ENCODE peak calls at places on chromosome 4, in nine cellular contexts. G is IMR-90, H is spleen, M is A549, J is lower leg skin, S is adrenal gland, T is Peyer's patch, I is thyroid gland, Y is stomach. D is an unnamed sample.

GRCh38 chr4:102438873-102439614 is 62.1 kb upstream of the NFKB1 start:
- DNase-seq in G (peak), H (no peak), M (peak), J (no peak), S (peak), T (no peak), I (no peak), Y (no peak), D (no peak)

GRCh38 chr4:13616597-13616996 is 10.9 kb downstream of the BOD1L1 start:
- DNase-seq in G (no peak), H (no peak), M (no peak), J (no peak), S (no peak), T (no peak), I (no peak), Y (no peak), D (no peak)

GRCh38 chr4:146095867-146096266 is 79.7 kb upstream of the LSM6 start:
- DNase-seq in G (no peak), H (no peak), M (no peak), J (no peak), S (no peak), T (no peak), I (no peak), Y (no peak), D (no peak)

GRCh38 chr4:26568446-26568994 is 15.4 kb upstream of the TBC1D19 start:
- DNase-seq in G (peak), H (no peak), M (no peak), J (no peak), S (no peak), T (no peak), I (no peak), Y (no peak), D (no peak)

GRCh38 chr4:5473125-5473524 is 235.2 kb downstream of the EVC2 start:
- DNase-seq in G (no peak), H (peak), M (no peak), J (peak), S (no peak), T (no peak), I (no peak), Y (no peak), D (no peak)

GRCh38 chr4:95289028-95289634 is 259.6 kb downstream of the UNC5C start:
- DNase-seq in G (peak), H (no peak), M (no peak), J (no peak), S (no peak), T (no peak), I (no peak), Y (no peak), D (no peak)

GRCh38 chr4:54626113-54626512 is 31.6 kb upstream of the KIT start:
- DNase-seq in G (no peak), H (no peak), M (no peak), J (no peak), S (peak), T (no peak), I (peak), Y (peak), D (peak)

GRCh38 chr4:25154594-25155265 is 5.5 kb downstream of the SEPSECS start:
- DNase-seq in G (no peak), H (no peak), M (no peak), J (no peak), S (no peak), T (no peak), I (no peak), Y (peak), D (no peak)

GRCh38 chr4:169283114-169283509 is 12.4 kb upstream of the SH3RF1 start:
- DNase-seq in G (peak), H (no peak), M (peak), J (no peak), S (no peak), T (no peak), I (no peak), Y (no peak), D (no peak)

GRCh38 chr4:1675136-1675801 is 8.8 kb downstream of the FAM53A start:
- DNase-seq in G (no peak), H (peak), M (no peak), J (no peak), S (no peak), T (no peak), I (no peak), Y (no peak), D (no peak)

GRCh38 chr4:185711764-185712163 is 100.2 kb downstream of the SORBS2 start:
- DNase-seq in G (peak), H (no peak), M (no peak), J (no peak), S (no peak), T (no peak), I (no peak), Y (no peak), D (no peak)

GRCh38 chr4:182492456-182492855 is 249.3 kb downstream of the TENM3 start:
- DNase-seq in G (peak), H (no peak), M (no peak), J (no peak), S (no peak), T (no peak), I (no peak), Y (no peak), D (no peak)

GRCh38 chr4:153759407-153760226 is at the start of gene RNF175:
- DNase-seq in G (no peak), H (peak), M (no peak), J (no peak), S (no peak), T (no peak), I (no peak), Y (no peak), D (no peak)

GRCh38 chr4:137370206-137370633 is 162.1 kb downstream of the PCDH18 start:
- DNase-seq in G (peak), H (no peak), M (no peak), J (no peak), S (no peak), T (no peak), I (no peak), Y (no peak), D (no peak)

GRCh38 chr4:93605163-93605562 is 223.4 kb upstream of the ATOH1 start:
- DNase-seq in G (no peak), H (no peak), M (no peak), J (no peak), S (no peak), T (no peak), I (no peak), Y (no peak), D (no peak)

GRCh38 chr4:16197842-16198241 is 28.4 kb downstream of the TAPT1 start:
- DNase-seq in G (no peak), H (no peak), M (no peak), J (no peak), S (no peak), T (no peak), I (no peak), Y (no peak), D (no peak)

GRCh38 chr4:77931452-77932135 is 69.0 kb downstream of the MRPL1 start:
- DNase-seq in G (peak), H (no peak), M (no peak), J (no peak), S (no peak), T (no peak), I (no peak), Y (no peak), D (no peak)

GRCh38 chr4:103429283-103429682 is 231.1 kb upstream of the CENPE start:
- DNase-seq in G (no peak), H (no peak), M (no peak), J (no peak), S (no peak), T (no peak), I (no peak), Y (no peak), D (peak)

GRCh38 chr4:56787380-56787779 is 34.1 kb downstream of the SPINK2 start:
- DNase-seq in G (no peak), H (no peak), M (no peak), J (no peak), S (no peak), T (no peak), I (no peak), Y (no peak), D (peak)

GRCh38 chr4:174757736-174758135 is 71.3 kb downstream of the GLRA3 start:
- DNase-seq in G (no peak), H (no peak), M (no peak), J (no peak), S (no peak), T (no peak), I (no peak), Y (no peak), D (no peak)

GRCh38 chr4:55183926-55184599 is 58.7 kb upstream of the KDR start:
- DNase-seq in G (peak), H (no peak), M (peak), J (no peak), S (no peak), T (no peak), I (no peak), Y (peak), D (no peak)

GRCh38 chr4:185566425-185566824 is 31.1 kb upstream of the PDLIM3 start:
- DNase-seq in G (no peak), H (no peak), M (no peak), J (peak), S (no peak), T (no peak), I (no peak), Y (no peak), D (no peak)

GRCh38 chr4:37473807-37474206 is 212.4 kb downstream of the RELL1 start:
- DNase-seq in G (no peak), H (no peak), M (no peak), J (no peak), S (no peak), T (no peak), I (no peak), Y (no peak), D (no peak)

GRCh38 chr4:86974481-86975050 is 39.8 kb downstream of the AFF1 start:
- DNase-seq in G (no peak), H (no peak), M (no peak), J (no peak), S (no peak), T (no peak), I (no peak), Y (no peak), D (no peak)

GRCh38 chr4:165684177-165684870 is 188.7 kb upstream of the TLL1 start:
- DNase-seq in G (no peak), H (no peak), M (no peak), J (no peak), S (no peak), T (no peak), I (no peak), Y (no peak), D (no peak)

GRCh38 chr4:168636506-168637176 is 139.8 kb downstream of the PALLD start:
- DNase-seq in G (peak), H (no peak), M (no peak), J (peak), S (no peak), T (no peak), I (peak), Y (no peak), D (no peak)

GRCh38 chr4:158065176-158065575 is 107.6 kb downstream of the GASK1B start:
- DNase-seq in G (no peak), H (no peak), M (no peak), J (no peak), S (no peak), T (no peak), I (no peak), Y (no peak), D (no peak)

GRCh38 chr4:137819964-137820383 is 287.7 kb upstream of the PCDH18 start:
- DNase-seq in G (peak), H (no peak), M (peak), J (no peak), S (no peak), T (no peak), I (peak), Y (no peak), D (peak)

GRCh38 chr4:3476936-3477749 is 14.0 kb downstream of the DOK7 start:
- DNase-seq in G (no peak), H (no peak), M (no peak), J (no peak), S (no peak), T (no peak), I (peak), Y (no peak), D (no peak)

GRCh38 chr4:141301216-141301615 is 80.5 kb downstream of the ZNF330 start:
- DNase-seq in G (no peak), H (no peak), M (no peak), J (no peak), S (no peak), T (no peak), I (no peak), Y (no peak), D (no peak)

GRCh38 chr4:7193040-7193958 is 961 bp downstream of the SORCS2 start:
- DNase-seq in G (no peak), H (peak), M (no peak), J (peak), S (no peak), T (no peak), I (peak), Y (no peak), D (peak)

GRCh38 chr4:8818063-8818881 is 53.4 kb downstream of the HMX1 start:
- DNase-seq in G (no peak), H (peak), M (no peak), J (peak), S (peak), T (no peak), I (no peak), Y (peak), D (peak)

GRCh38 chr4:54902261-54902660 is 223.1 kb downstream of the KDR start:
- DNase-seq in G (peak), H (no peak), M (no peak), J (no peak), S (no peak), T (no peak), I (peak), Y (no peak), D (no peak)

DNA sequence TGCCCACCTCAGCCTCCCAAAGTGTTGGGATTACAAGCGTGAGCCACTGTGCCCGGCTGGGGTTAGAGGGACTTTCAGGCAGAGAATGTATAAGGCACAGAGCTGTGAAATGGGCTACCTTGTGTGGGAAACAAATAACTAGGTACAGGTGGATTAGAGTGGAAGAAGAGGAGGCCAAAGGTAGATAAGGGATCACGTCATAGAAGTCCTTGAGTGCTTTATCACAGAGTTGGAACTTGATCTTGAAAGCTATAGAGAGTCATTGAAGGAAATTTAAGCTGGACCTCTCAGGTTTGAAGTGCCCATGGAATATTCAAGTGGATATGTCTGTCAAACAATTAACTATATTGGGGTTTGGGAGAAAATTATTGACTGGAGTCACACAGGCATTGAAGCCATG is 8.4 kb downstream of the N4BP2 start:
- DNase-seq in G (no peak), H (no peak), M (no peak), J (peak), S (no peak), T (no peak), I (no peak), Y (no peak), D (no peak)
- TF ChIP-seq POLR2A in G (no peak), H (no peak), M (no peak), J (no peak), S (no peak), T (no peak), I (no peak), Y (no peak), D (no peak)

DNA sequence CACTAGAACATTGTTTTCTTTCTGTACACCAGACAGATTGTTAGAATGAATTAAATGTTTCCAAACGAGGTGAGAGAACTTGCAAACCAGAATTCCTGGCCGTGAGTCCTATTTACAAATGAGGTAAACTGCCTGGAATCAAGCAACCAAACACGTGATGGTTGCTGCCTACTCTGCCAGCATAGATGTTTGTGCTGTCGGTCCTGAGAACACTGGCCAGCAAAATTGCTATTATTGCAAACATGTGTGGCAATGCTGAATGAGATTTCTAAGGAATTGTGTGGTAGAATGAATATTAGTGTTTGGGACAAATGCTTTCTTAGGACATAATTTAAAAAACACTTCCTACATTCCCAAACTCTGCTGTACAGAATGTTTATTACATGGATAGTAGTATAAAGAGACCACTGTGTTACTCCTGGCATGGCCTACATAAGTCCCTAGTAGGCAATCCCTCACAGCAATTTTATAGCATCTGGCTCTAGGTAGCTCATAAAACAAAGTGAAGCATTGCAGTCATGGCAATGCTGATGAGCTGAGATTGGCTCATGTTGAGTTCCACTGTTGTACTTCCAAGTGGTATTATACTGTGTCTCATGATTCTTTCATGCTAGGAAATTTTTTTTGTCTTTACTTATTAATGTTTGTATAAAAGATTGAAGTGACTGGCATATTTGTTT is 605.2 kb upstream of the EPHA5 start:
- DNase-seq in G (no peak), H (no peak), M (no peak), J (no peak), S (no peak), T (no peak), I (no peak), Y (no peak), D (no peak)
- TF ChIP-seq POLR2A in G (no peak), H (no peak), M (no peak), J (no peak), S (no peak), T (no peak), I (no peak), Y (no peak), D (no peak)

GRCh38 chr4:41216294-41217019 is 2.1 kb upstream of the APBB2 start:
- DNase-seq in G (peak), H (peak), M (peak), J (peak), S (peak), T (peak), I (peak), Y (peak), D (peak)
- TF ChIP-seq POLR2A in G (no peak), H (no peak), M (peak), J (no peak), S (peak), T (peak), I (peak), Y (no peak), D (no peak)

GRCh38 chr4:175929932-175930331 is 117.9 kb upstream of the GPM6A start:
- DNase-seq in G (no peak), H (no peak), M (no peak), J (no peak), S (no peak), T (no peak), I (no peak), Y (no peak), D (no peak)

GRCh38 chr4:175935016-175935661 is 123.1 kb upstream of the GPM6A start:
- DNase-seq in G (no peak), H (no peak), M (no peak), J (no peak), S (no peak), T (no peak), I (no peak), Y (no peak), D (no peak)

GRCh38 chr4:175932116-175932515 is 120.1 kb upstream of the GPM6A start:
- DNase-seq in G (no peak), H (no peak), M (no peak), J (no peak), S (no peak), T (no peak), I (no peak), Y (no peak), D (no peak)

GRCh38 chr4:175930471-175930870 is 118.4 kb upstream of the GPM6A start:
- DNase-seq in G (no peak), H (no peak), M (no peak), J (no peak), S (no peak), T (no peak), I (no peak), Y (no peak), D (no peak)

DNA sequence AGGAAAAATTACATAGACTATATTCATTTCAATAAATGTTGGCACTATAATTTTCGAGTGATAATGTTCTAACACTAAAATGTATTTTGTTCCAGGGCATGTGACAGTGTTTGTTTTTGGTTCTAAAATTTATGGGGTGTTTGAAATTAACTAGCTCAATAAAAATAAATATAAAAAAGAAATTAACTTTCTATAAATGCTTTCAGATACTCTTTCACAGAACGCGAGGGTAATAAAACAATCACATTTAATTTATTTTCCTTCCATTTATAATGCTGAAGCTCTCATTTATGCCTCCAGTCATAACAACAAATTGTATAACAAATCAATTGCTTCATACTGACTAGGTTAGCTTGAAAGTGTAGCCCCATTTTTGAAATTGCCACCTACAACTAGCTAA is 122.4 kb upstream of the GPM6A start:
- DNase-seq in G (no peak), H (no peak), M (no peak), J (no peak), S (no peak), T (no peak), I (no peak), Y (no peak), D (no peak)
- TF ChIP-seq POLR2A in G (no peak), H (no peak), M (no peak), J (no peak), S (no peak), T (no peak), I (no peak), Y (no peak), D (no peak)

GRCh38 chr4:112279025-112279881 is 6.5 kb downstream of the TIFA start:
- DNase-seq in G (peak), H (peak), M (no peak), J (no peak), S (no peak), T (no peak), I (peak), Y (no peak), D (no peak)
- TF ChIP-seq POLR2A in G (no peak), H (no peak), M (no peak), J (no peak), S (no peak), T (no peak), I (peak), Y (no peak), D (no peak)